ENCODE peak calls at places on chromosomes 5 and 9, in eight cellular contexts. S, D, A, N, K, Z, Y and W are unnamed samples.

GRCh38 chr9:94443039-94443722 is 111.7 kb upstream of the PCAT7 start:
- DNase-seq in S (no peak), D (no peak), A (no peak), N (no peak), K (no peak), Z (no peak), Y (no peak), W (no peak)

GRCh38 chr9:137417161-137418021 is 5.6 kb downstream of the EXD3 start:
- DNase-seq in S (no peak), D (peak), A (no peak), N (no peak), K (no peak), Z (no peak), Y (no peak), W (no peak)

GRCh38 chr9:3528466-3528865 is 2.7 kb upstream of the RFX3 start:
- DNase-seq in S (peak), D (no peak), A (no peak), N (peak), K (peak), Z (no peak), Y (no peak), W (no peak)

GRCh38 chr5:29085142-29085541 is 2046.8 kb upstream of the CDH9 start:
- DNase-seq in S (no peak), D (no peak), A (no peak), N (no peak), K (no peak), Z (no peak), Y (no peak), W (no peak)

GRCh38 chr9:76521906-76522305 is 62.9 kb downstream of the GCNT1 start:
- DNase-seq in S (no peak), D (no peak), A (no peak), N (no peak), K (no peak), Z (no peak), Y (no peak), W (no peak)

GRCh38 chr5:27708579-27708978 is 670.2 kb upstream of the CDH9 start:
- DNase-seq in S (no peak), D (no peak), A (peak), N (no peak), K (no peak), Z (no peak), Y (no peak), W (peak)

GRCh38 chr5:74369173-74369572 is 271.4 kb downstream of the ENC1 start:
- DNase-seq in S (no peak), D (no peak), A (no peak), N (no peak), K (no peak), Z (no peak), Y (no peak), W (no peak)

GRCh38 chr5:45094876-45095275 is 286.1 kb downstream of the MRPS30 start:
- DNase-seq in S (no peak), D (no peak), A (no peak), N (no peak), K (no peak), Z (no peak), Y (no peak), W (no peak)

GRCh38 chr9:69696802-69697201 is 24.6 kb upstream of the APBA1 start:
- DNase-seq in S (no peak), D (no peak), A (no peak), N (no peak), K (no peak), Z (no peak), Y (no peak), W (no peak)

GRCh38 chr5:53211799-53212198 is 102.2 kb upstream of the MOCS2 start:
- DNase-seq in S (no peak), D (no peak), A (peak), N (no peak), K (no peak), Z (no peak), Y (no peak), W (peak)

GRCh38 chr9:92934321-92934720 is 13.0 kb upstream of the FGD3 start:
- DNase-seq in S (no peak), D (no peak), A (no peak), N (no peak), K (no peak), Z (no peak), Y (no peak), W (no peak)

GRCh38 chr5:148910686-148911361 is 84.4 kb downstream of the ADRB2 start:
- DNase-seq in S (no peak), D (no peak), A (peak), N (no peak), K (no peak), Z (no peak), Y (no peak), W (peak)

GRCh38 chr9:136228107-136228875 is 17.3 kb downstream of the QSOX2 start:
- DNase-seq in S (no peak), D (no peak), A (peak), N (no peak), K (no peak), Z (no peak), Y (peak), W (peak)

GRCh38 chr5:124310453-124310852 is 436.0 kb downstream of the ZNF608 start:
- DNase-seq in S (no peak), D (no peak), A (no peak), N (no peak), K (no peak), Z (no peak), Y (no peak), W (no peak)

GRCh38 chr5:147956064-147956841 is 49.9 kb upstream of the C5orf46 start:
- DNase-seq in S (no peak), D (no peak), A (no peak), N (no peak), K (no peak), Z (no peak), Y (no peak), W (no peak)

GRCh38 chr5:10310073-10310779 is 2.5 kb upstream of the CMBL start:
- DNase-seq in S (no peak), D (peak), A (peak), N (no peak), K (no peak), Z (no peak), Y (no peak), W (peak)

GRCh38 chr9:19420877-19421276 is 12.1 kb downstream of the ACER2 start:
- DNase-seq in S (no peak), D (no peak), A (no peak), N (no peak), K (no peak), Z (no peak), Y (no peak), W (no peak)

GRCh38 chr5:40165789-40166728 is 513.7 kb upstream of the PTGER4 start:
- DNase-seq in S (no peak), D (no peak), A (peak), N (no peak), K (no peak), Z (no peak), Y (no peak), W (peak)

GRCh38 chr9:91428431-91428830 is 4.8 kb upstream of the NFIL3 start:
- DNase-seq in S (no peak), D (no peak), A (no peak), N (no peak), K (no peak), Z (no peak), Y (no peak), W (no peak)

GRCh38 chr5:154267516-154267915 is 77.0 kb downstream of the GALNT10 start:
- DNase-seq in S (no peak), D (no peak), A (no peak), N (no peak), K (no peak), Z (no peak), Y (no peak), W (no peak)

GRCh38 chr9:79928661-79929060 is 356.9 kb downstream of the TLE4 start:
- DNase-seq in S (no peak), D (no peak), A (no peak), N (no peak), K (no peak), Z (no peak), Y (no peak), W (no peak)

GRCh38 chr5:164012376-164012775 is 507.0 kb downstream of the MAT2B start:
- DNase-seq in S (no peak), D (no peak), A (no peak), N (no peak), K (no peak), Z (no peak), Y (no peak), W (no peak)

GRCh38 chr9:113673726-113674125 is 202.4 kb upstream of the ZNF618 start:
- DNase-seq in S (no peak), D (no peak), A (no peak), N (no peak), K (no peak), Z (no peak), Y (no peak), W (no peak)

GRCh38 chr5:14569948-14570691 is 11.5 kb upstream of the OTULINL start:
- DNase-seq in S (no peak), D (no peak), A (peak), N (no peak), K (no peak), Z (no peak), Y (no peak), W (no peak)

GRCh38 chr5:67536892-67537291 is 340.3 kb upstream of the CD180 start:
- DNase-seq in S (no peak), D (no peak), A (no peak), N (no peak), K (no peak), Z (no peak), Y (no peak), W (no peak)

GRCh38 chr9:137136926-137137607 is 1.9 kb upstream of the GRIN1 start:
- DNase-seq in S (no peak), D (no peak), A (no peak), N (no peak), K (no peak), Z (no peak), Y (no peak), W (no peak)